ENCODE peak calls at places on chromosomes 13 and 19, in eight cellular contexts. F is NCI-H69; J is LoVo; P is activated CD4-positive, alpha-beta T cell treated with anti-CD3 and anti-CD28 coated beads, Interleukin-2, amount 50 U/mL, for 24 hours; E is C1 segment of cervical spinal cord; H is stimulated activated CD4-positive, alpha-beta T cell treated with anti-CD3 and anti-CD28 coated beads, TNF-alpha, amount 100 ng/mL, for 1 hour; Q is NCI-H1105; M is amygdala. D is an unnamed sample.

GRCh38 chr19:49119411-49120324 is at the start of gene PPFIA3:
- DNase-seq in P (no peak), M (peak), H (no peak), Q (no peak), E (peak), J (peak), F (peak), D (no peak)

GRCh38 chr13:58369941-58370340 is 738.4 kb downstream of the PCDH17 start:
- DNase-seq in P (no peak), J (no peak), Q (no peak), M (no peak), E (no peak), F (peak), H (no peak), D (no peak)

GRCh38 chr19:287381-287871 is 3.8 kb downstream of the PLPP2 start:
- DNase-seq in F (no peak), P (no peak), M (no peak), E (no peak), J (no peak), H (no peak), Q (no peak), D (no peak)

GRCh38 chr13:44181938-44182337 is 191.7 kb upstream of the SERP2 start:
- DNase-seq in M (no peak), H (no peak), F (no peak), J (no peak), Q (no peak), P (no peak), E (no peak), D (no peak)

GRCh38 chr13:109468123-109468522 is 318.3 kb downstream of the IRS2 start:
- DNase-seq in Q (no peak), E (no peak), J (no peak), F (no peak), H (no peak), M (no peak), P (no peak), D (no peak)

GRCh38 chr19:58037927-58038687 is 4.3 kb downstream of the ZSCAN1 start:
- DNase-seq in M (no peak), J (no peak), P (no peak), H (no peak), Q (no peak), F (peak), E (no peak), D (no peak)

GRCh38 chr13:112733112-112733511 is 43.3 kb downstream of the ATP11A start:
- DNase-seq in M (no peak), Q (no peak), H (no peak), J (no peak), F (peak), P (no peak), E (no peak), D (no peak)

GRCh38 chr13:105979586-105979985 is 555.9 kb downstream of the EFNB2 start:
- DNase-seq in M (no peak), Q (no peak), H (no peak), J (no peak), F (peak), E (no peak), P (no peak), D (no peak)

GRCh38 chr13:106432636-106433035 is 102.8 kb downstream of the EFNB2 start:
- DNase-seq in E (no peak), F (no peak), P (no peak), M (no peak), Q (no peak), H (no peak), J (peak), D (no peak)

GRCh38 chr19:5251096-5252065 is 89.2 kb downstream of the PTPRS start:
- DNase-seq in M (no peak), Q (no peak), F (no peak), H (no peak), P (no peak), E (no peak), J (no peak), D (no peak)

GRCh38 chr19:1469936-1470863 is 8.8 kb downstream of the C19orf25 start:
- DNase-seq in H (peak), F (peak), P (peak), Q (peak), M (no peak), J (peak), E (no peak), D (peak)

GRCh38 chr13:69180025-69180424 is 927.6 kb upstream of the ATXN8OS start:
- DNase-seq in H (no peak), P (no peak), Q (no peak), E (no peak), J (no peak), F (peak), M (no peak), D (no peak)

GRCh38 chr19:39951065-39951650 is 16.7 kb upstream of the FCGBP start:
- DNase-seq in H (no peak), E (no peak), P (no peak), Q (no peak), J (no peak), F (no peak), M (no peak), D (no peak)

GRCh38 chr19:16957855-16958254 is 68.8 kb downstream of the CPAMD8 start:
- DNase-seq in H (no peak), J (no peak), F (no peak), M (no peak), Q (no peak), P (no peak), E (no peak), D (no peak)

GRCh38 chr13:99774644-99775043 is 196.9 kb downstream of the ZIC5 start:
- DNase-seq in H (no peak), M (no peak), Q (no peak), F (no peak), E (no peak), J (no peak), P (no peak), D (no peak)